ENCODE peak calls at places on chromosomes 11 and 22, in nine cellular contexts. J is IMR-90, U is OCI-LY7, V is stomach, I is heart right ventricle, T is astrocyte, K is psoas muscle, X is breast epithelium, A is HL-60. Y is an unnamed sample.

GRCh38 chr22:36541831-36542391 is 12.9 kb upstream of the EIF3D start:
- DNase-seq in J (peak; percentile 96), U (no peak), V (peak; percentile 35), I (no peak), T (peak; percentile 95), K (no peak), X (no peak), A (no peak), Y (no peak)

GRCh38 chr11:134752526-134752925 is 340.5 kb upstream of the B3GAT1 start:
- DNase-seq in J (no peak), U (no peak), V (no peak), I (no peak), T (no peak), K (no peak), X (no peak), A (no peak), Y (no peak)

GRCh38 chr22:34931026-34931425 is 134.9 kb upstream of the ISX start:
- DNase-seq in J (no peak), U (no peak), V (no peak), I (no peak), T (no peak), K (no peak), X (no peak), A (no peak), Y (no peak)

GRCh38 chr11:6229911-6230310 is 4.5 kb downstream of the FHIP1B start:
- DNase-seq in J (no peak), U (peak; percentile 10), V (no peak), I (no peak), T (no peak), K (no peak), X (no peak), A (no peak), Y (no peak)

GRCh38 chr22:45155050-45155840 is 8.5 kb upstream of the NUP50 start:
- DNase-seq in J (peak; percentile 72), U (no peak), V (no peak), I (no peak), T (no peak), K (no peak), X (no peak), A (no peak), Y (no peak)

GRCh38 chr22:38982008-38982927 is at the start of gene APOBEC3B:
- DNase-seq in J (peak; percentile 95), U (peak; percentile 47), V (peak; percentile 87), I (peak; percentile 90), T (peak; percentile 94), K (peak; percentile 83), X (peak; percentile 84), A (peak; percentile 83), Y (peak; percentile 94)

GRCh38 chr11:31628111-31628510 is 118.5 kb downstream of the ELP4 start:
- DNase-seq in J (no peak), U (no peak), V (no peak), I (no peak), T (no peak), K (no peak), X (no peak), A (no peak), Y (no peak)

GRCh38 chr11:44326615-44327475 is 16.9 kb upstream of the ALX4 start:
- DNase-seq in J (no peak), U (no peak), V (no peak), I (no peak), T (no peak), K (no peak), X (no peak), A (no peak), Y (no peak)

GRCh38 chr11:65183201-65183891 is 1.6 kb downstream of the CAPN1 start:
- DNase-seq in J (no peak), U (no peak), V (no peak), I (no peak), T (no peak), K (no peak), X (no peak), A (no peak), Y (no peak)

GRCh38 chr11:61747389-61748285 is 4.8 kb upstream of the MYRF start:
- DNase-seq in J (peak; percentile 59), U (peak; percentile 53), V (peak; percentile 91), I (peak; percentile 70), T (peak; percentile 29), K (peak; percentile 84), X (peak; percentile 75), A (peak; percentile 32), Y (peak; percentile 89)

GRCh38 chr11:86919557-86920210 is 35.5 kb downstream of the FZD4 start:
- DNase-seq in J (peak; percentile 81), U (peak; percentile 48), V (no peak), I (peak; percentile 28), T (peak; percentile 74), K (no peak), X (no peak), A (no peak), Y (peak; percentile 35)

GRCh38 chr11:69113646-69114340 is 41.9 kb upstream of the SMIM38 start:
- DNase-seq in J (no peak), U (no peak), V (no peak), I (no peak), T (no peak), K (no peak), X (no peak), A (no peak), Y (no peak)

GRCh38 chr11:74466916-74467885 is at the start of gene KCNE3:
- DNase-seq in J (no peak), U (no peak), V (peak; percentile 57), I (peak; percentile 47), T (no peak), K (peak; percentile 57), X (no peak), A (no peak), Y (peak; percentile 67)

GRCh38 chr22:39292561-39293074 is 26.8 kb downstream of the RPL3 start:
- DNase-seq in J (peak; percentile 92), U (no peak), V (peak; percentile 92), I (peak; percentile 94), T (peak; percentile 93), K (peak; percentile 91), X (peak; percentile 96), A (peak; percentile 82), Y (peak; percentile 97)

GRCh38 chr11:67267188-67268035 is 1.1 kb downstream of the GRK2 start:
- DNase-seq in J (no peak), U (peak; percentile 90), V (peak; percentile 76), I (no peak), T (no peak), K (no peak), X (no peak), A (peak; percentile 61), Y (no peak)

GRCh38 chr11:107689317-107690202 is 22.3 kb downstream of the SLN start:
- DNase-seq in J (peak; percentile 51), U (peak; percentile 61), V (peak; percentile 82), I (peak; percentile 65), T (peak; percentile 26), K (peak; percentile 53), X (peak; percentile 55), A (no peak), Y (peak; percentile 90)

GRCh38 chr11:62116458-62116857 is 7.4 kb upstream of the INCENP start:
- DNase-seq in J (no peak), U (no peak), V (no peak), I (no peak), T (no peak), K (no peak), X (no peak), A (no peak), Y (no peak)

GRCh38 chr11:38530226-38530625 is 1932.2 kb upstream of the RAG2 start:
- DNase-seq in J (no peak), U (no peak), V (no peak), I (no peak), T (peak; percentile 29), K (no peak), X (no peak), A (no peak), Y (no peak)
- TF ChIP-seq CTCF in J (no peak), U (no peak), V (no peak), I (no peak), T (no peak), K (no peak), X (no peak), A (no peak), Y (no peak)

DNA sequence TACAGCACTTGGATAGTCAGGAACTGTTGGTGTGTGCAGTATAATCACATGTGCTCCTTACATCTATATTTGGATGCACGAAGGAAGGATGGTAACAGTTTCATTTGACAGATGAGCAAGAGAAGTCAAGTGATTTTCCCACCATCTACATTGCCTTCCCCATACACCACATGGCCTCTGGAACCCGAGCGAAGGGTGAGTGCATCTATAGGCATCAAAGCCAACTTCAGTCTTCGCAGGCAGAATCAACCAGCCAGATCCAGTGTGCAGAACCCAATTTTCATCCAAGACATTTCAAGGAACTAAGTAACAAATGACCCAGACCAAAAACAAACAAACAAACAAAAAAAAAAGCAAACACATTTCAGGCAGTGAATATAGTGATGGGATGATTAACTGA is 85.1 kb upstream of the BLID start:
- DNase-seq in J (no peak), U (no peak), V (no peak), I (no peak), T (no peak), K (no peak), X (no peak), A (no peak), Y (no peak)
- H3K4me3 ChIP-seq in J (peak overlapping the region; percentile 37), U (no peak overlapping the region), V (no peak overlapping the region), I (peak overlapping the region; percentile 47), T (peak overlapping the region; percentile 42), K (peak overlapping the region; percentile 54), X (peak overlapping the region; percentile 51), A (no peak overlapping the region), Y (no peak overlapping the region)

GRCh38 chr11:91374794-91375193 is 849.8 kb upstream of the FAT3 start:
- DNase-seq in J (no peak), U (no peak), V (no peak), I (no peak), T (no peak), K (no peak), X (no peak), A (no peak), Y (no peak)

DNA sequence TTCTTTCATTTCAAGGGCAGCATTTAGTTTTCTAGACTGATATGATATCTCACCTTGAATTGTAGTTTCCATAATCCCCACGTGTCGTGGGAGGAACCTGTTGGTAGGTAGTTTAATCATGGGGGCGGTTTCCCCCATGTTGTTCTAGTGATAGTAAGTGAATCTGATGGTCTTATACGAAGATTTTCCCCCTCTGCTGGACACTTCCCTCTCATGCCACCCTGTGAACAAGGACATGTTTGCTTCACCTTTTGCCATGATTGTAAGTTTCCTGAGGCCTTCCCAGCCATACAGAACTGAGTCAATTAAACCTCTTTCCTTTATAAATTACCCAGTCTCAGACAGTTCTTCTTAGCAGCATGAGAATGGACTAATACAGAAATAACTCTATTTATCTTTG is 851.1 kb upstream of the FAT3 start:
- DNase-seq in J (no peak), U (no peak), V (no peak), I (no peak), T (no peak), K (no peak), X (no peak), A (no peak), Y (no peak)
- H3K27ac ChIP-seq in J (no peak overlapping the region), U (no peak overlapping the region), V (no peak overlapping the region), I (no peak overlapping the region), T (no peak overlapping the region), K (no peak overlapping the region), X (no peak overlapping the region), A (no peak overlapping the region), Y (no peak overlapping the region)

DNA sequence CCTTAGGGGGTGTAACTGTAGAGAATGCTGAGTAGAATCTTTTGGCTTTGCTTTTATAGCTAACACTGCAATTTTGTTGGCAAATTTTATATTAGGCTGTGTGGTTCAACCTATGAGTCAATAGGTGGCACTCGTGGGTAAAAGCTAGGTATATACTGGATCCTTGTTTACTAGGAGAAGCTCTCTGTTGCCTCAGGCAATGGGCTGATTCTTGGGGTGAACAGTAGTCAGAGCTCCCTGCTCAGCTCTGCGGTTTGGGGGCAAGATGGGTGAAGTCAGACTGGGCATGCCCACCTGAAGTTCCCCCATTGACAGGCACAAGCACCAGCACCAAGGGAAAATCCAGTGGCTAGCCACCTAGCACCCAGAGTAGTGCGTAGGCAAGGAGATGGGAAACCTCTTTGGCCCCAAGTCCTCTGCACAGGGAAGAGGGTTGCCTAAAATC is 238.7 kb downstream of the FAM181B start:
- DNase-seq in J (no peak), U (peak; percentile 29), V (no peak), I (no peak), T (no peak), K (no peak), X (no peak), A (no peak), Y (no peak)
- TF ChIP-seq CTCF in J (peak; percentile 8), U (peak; percentile 71), V (no peak), I (peak; percentile 39), T (peak; percentile 6), K (no peak), X (no peak), A (peak; percentile 28), Y (peak; percentile 23)

Y was measured in testis.